ENCODE peak calls at places on chromosomes 7 and 10, in nine cellular contexts. Z is retinal pigment epithelial cell; I is activated naive CD4-positive, alpha-beta T cell; E is mesendoderm; S is AG10803; D is stimulated activated CD4-positive, alpha-beta T cell treated with anti-CD3 and anti-CD28 coated beads, Interleukin-2, amount 100 ng/mL, for 48 hours; U is astrocyte of the spinal cord; V is NCI-H345; Y is bronchial epithelial cell. C is an unnamed sample.
A peak's percentile ranks its signal among the peaks of the same experiment; 100 is the strongest.

GRCh38 chr7:131222171-131222570 is 105.5 kb upstream of the MKLN1 start:
- DNase-seq in V (no peak), Y (no peak), D (no peak), S (no peak), E (no peak), U (no peak), Z (no peak), I (no peak), C (peak; percentile 1)

GRCh38 chr7:10802526-10802925 is 171.1 kb upstream of the PHF14 start:
- DNase-seq in V (no peak), S (peak; percentile 25), I (no peak), U (peak; percentile 85), D (no peak), Z (peak; percentile 83), Y (peak; percentile 99), E (peak; percentile 77), C (no peak)

GRCh38 chr7:14424675-14425074 is 435.2 kb upstream of the ETV1 start:
- DNase-seq in S (no peak), U (no peak), Y (no peak), V (no peak), D (no peak), E (peak; percentile 17), Z (no peak), I (no peak), C (no peak)

GRCh38 chr7:81155654-81156373 is 237.0 kb upstream of the SEMA3C start:
- DNase-seq in V (no peak), S (no peak), Y (peak; percentile 37), I (no peak), D (no peak), U (peak; percentile 37), Z (no peak), E (peak; percentile 46), C (no peak)

GRCh38 chr10:11512596-11512995 is 98.9 kb downstream of the USP6NL start:
- DNase-seq in V (no peak), S (no peak), Z (no peak), D (no peak), E (no peak), I (no peak), U (no peak), Y (no peak), C (no peak)

GRCh38 chr7:41940760-41941343 is 238.0 kb upstream of the INHBA start:
- DNase-seq in V (peak; percentile 11), Y (peak; percentile 74), D (peak; percentile 42), Z (no peak), S (peak; percentile 75), E (peak; percentile 84), I (no peak), U (peak; percentile 77), C (peak; percentile 82)

GRCh38 chr10:16663472-16663871 is 141.8 kb upstream of the C1QL3 start:
- DNase-seq in S (no peak), U (no peak), E (no peak), Y (no peak), D (no peak), I (no peak), Z (no peak), V (no peak), C (no peak)

GRCh38 chr7:16661924-16662323 is 15.9 kb downstream of the BZW2 start:
- DNase-seq in E (no peak), S (no peak), D (no peak), Z (no peak), V (no peak), I (no peak), Y (no peak), U (no peak), C (no peak)

GRCh38 chr10:3887404-3887803 is 102.4 kb upstream of the KLF6 start:
- DNase-seq in S (peak; percentile 33), E (peak; percentile 97), D (no peak), Y (no peak), V (no peak), U (no peak), Z (peak; percentile 59), I (no peak), C (no peak)

GRCh38 chr10:48821692-48822091 is 117.9 kb downstream of the LRRC18 start:
- DNase-seq in V (no peak), I (no peak), S (peak; percentile 15), U (no peak), D (no peak), Y (peak; percentile 43), Z (no peak), E (no peak), C (no peak)

GRCh38 chr7:71683382-71683781 is 551.4 kb downstream of the GALNT17 start:
- DNase-seq in Y (no peak), V (no peak), I (no peak), Z (no peak), S (no peak), E (peak; percentile 53), D (no peak), U (no peak), C (no peak)

GRCh38 chr10:104521901-104522827 is 118.9 kb upstream of the SORCS3 start:
- DNase-seq in Y (no peak), Z (no peak), D (no peak), I (no peak), U (no peak), V (no peak), E (no peak), S (no peak), C (no peak)

GRCh38 chr10:124032982-124033886 is 60.2 kb downstream of the CHST15 start:
- DNase-seq in E (peak; percentile 58), D (no peak), V (no peak), I (no peak), U (peak; percentile 92), Y (peak; percentile 46), S (peak; percentile 31), Z (peak; percentile 68), C (no peak)

GRCh38 chr7:145106001-145106400 is 270.1 kb upstream of the TPK1 start:
- DNase-seq in V (peak; percentile 78), U (no peak), Z (no peak), I (no peak), Y (peak; percentile 25), E (peak; percentile 8), S (no peak), D (no peak), C (no peak)

GRCh38 chr10:131701131-131701947 is 199.5 kb upstream of the PPP2R2D start:
- DNase-seq in Y (no peak), V (peak; percentile 1), E (no peak), Z (no peak), S (no peak), D (no peak), I (no peak), U (no peak), C (no peak)

GRCh38 chr7:128275651-128276050 is 34.6 kb downstream of the LEP start:
- DNase-seq in U (no peak), Y (no peak), V (no peak), E (no peak), I (no peak), D (no peak), Z (no peak), S (no peak), C (no peak)

GRCh38 chr10:124138883-124139348 is 45.5 kb upstream of the CHST15 start:
- DNase-seq in D (no peak), Z (no peak), I (no peak), V (no peak), S (no peak), E (no peak), U (no peak), Y (no peak), C (no peak)

GRCh38 chr10:120508393-120508792 is 51.4 kb downstream of the PLPP4 start:
- DNase-seq in V (no peak), D (no peak), Y (peak; percentile 97), I (no peak), S (peak; percentile 92), E (no peak), U (peak; percentile 96), Z (peak; percentile 98), C (no peak)

GRCh38 chr10:22717728-22718127 is 3.4 kb upstream of the PIP4K2A start:
- DNase-seq in E (no peak), Y (no peak), V (no peak), D (no peak), I (no peak), U (no peak), S (no peak), Z (no peak), C (no peak)

GRCh38 chr10:7071421-7071820 is 339.4 kb downstream of the SFMBT2 start:
- DNase-seq in D (no peak), V (no peak), Z (no peak), E (no peak), Y (no peak), U (no peak), S (no peak), I (no peak), C (no peak)

GRCh38 chr7:24668922-24669635 is 88.2 kb downstream of the GSDME start:
- DNase-seq in Z (no peak), S (no peak), Y (peak; percentile 63), D (no peak), I (no peak), U (no peak), E (no peak), V (no peak), C (no peak)

GRCh38 chr10:21449288-21449966 is 76.1 kb downstream of the SKIDA1 start:
- DNase-seq in E (peak; percentile 32), I (no peak), S (no peak), D (no peak), Y (no peak), U (no peak), Z (no peak), V (no peak), C (no peak)

GRCh38 chr10:60209874-60210584 is 179.6 kb downstream of the ANK3 start:
- DNase-seq in Z (no peak), V (no peak), I (no peak), S (no peak), U (no peak), D (no peak), Y (peak; percentile 34), E (peak; percentile 48), C (no peak)

GRCh38 chr7:48053823-48054222 is 18.5 kb downstream of the C7orf57 start:
- DNase-seq in I (no peak), U (no peak), E (no peak), V (no peak), S (no peak), D (no peak), Z (no peak), Y (peak; percentile 59), C (no peak)

GRCh38 chr7:39453743-39454355 is 112.4 kb upstream of the YAE1 start:
- DNase-seq in Z (peak; percentile 13), D (peak; percentile 49), Y (peak; percentile 59), I (no peak), V (peak; percentile 18), U (peak; percentile 30), E (peak; percentile 83), S (peak; percentile 54), C (peak; percentile 81)

GRCh38 chr10:100838986-100839385 is 73.8 kb upstream of the SLF2 start:
- DNase-seq in I (no peak), U (no peak), Y (no peak), V (no peak), Z (no peak), D (no peak), S (no peak), E (no peak), C (no peak)

GRCh38 chr7:28042721-28043120 is 137.9 kb downstream of the JAZF1 start:
- DNase-seq in S (no peak), E (no peak), V (no peak), D (no peak), Y (peak; percentile 6), Z (no peak), I (no peak), U (no peak), C (no peak)

GRCh38 chr7:39749177-39749576 is 125.8 kb downstream of the RALA start:
- DNase-seq in U (peak; percentile 80), Z (no peak), E (no peak), V (no peak), S (peak; percentile 55), D (no peak), Y (peak; percentile 41), I (no peak), C (no peak)

GRCh38 chr7:73596191-73597065 is 18.0 kb upstream of the TBL2 start:
- DNase-seq in Z (no peak), I (no peak), E (no peak), S (no peak), Y (no peak), D (no peak), U (no peak), V (no peak), C (no peak)

GRCh38 chr7:47040795-47041194 is 541.1 kb downstream of the TNS3 start:
- DNase-seq in E (no peak), D (no peak), Y (no peak), Z (no peak), I (no peak), S (no peak), U (no peak), V (no peak), C (no peak)

GRCh38 chr10:63866747-63867140 is 345.5 kb downstream of the REEP3 start:
- DNase-seq in Y (peak; percentile 49), S (no peak), D (no peak), I (no peak), V (no peak), U (no peak), Z (no peak), E (peak; percentile 26), C (peak; percentile 47)

C was measured in NCI-H82.